ENCODE peak calls at places on chromosomes 7 and 10, in nine cellular contexts. D, E, I, U, N, F, V, C and O are unnamed samples.

GRCh38 chr10:121601458-121601857 is 3.2 kb upstream of the FGFR2 start:
- DNase-seq in D (no peak), E (no peak), I (no peak), U (no peak), N (no peak), F (no peak), V (no peak), C (no peak), O (peak; percentile 83)

GRCh38 chr10:75465110-75465509 is 33.7 kb downstream of the LRMDA start:
- DNase-seq in D (no peak), E (no peak), I (no peak), U (no peak), N (no peak), F (no peak), V (no peak), C (no peak), O (peak; percentile 39)

GRCh38 chr10:31149835-31150512 is 118.3 kb upstream of the ZNF438 start:
- DNase-seq in D (no peak), E (no peak), I (no peak), U (no peak), N (no peak), F (no peak), V (no peak), C (no peak), O (no peak)

GRCh38 chr7:92255308-92255707 is 9.5 kb downstream of the ANKIB1 start:
- DNase-seq in D (no peak), E (no peak), I (no peak), U (no peak), N (peak; percentile 93), F (no peak), V (no peak), C (no peak), O (peak; percentile 21)

GRCh38 chr7:51019231-51019844 is 236.6 kb upstream of the GRB10 start:
- DNase-seq in D (no peak), E (no peak), I (no peak), U (no peak), N (peak; percentile 51), F (no peak), V (no peak), C (no peak), O (no peak)

GRCh38 chr7:149006345-149006725 is 22.0 kb downstream of the PDIA4 start:
- DNase-seq in D (no peak), E (no peak), I (no peak), U (no peak), N (no peak), F (peak; percentile 73), V (no peak), C (no peak), O (no peak)

GRCh38 chr10:62616885-62617635 is 187.5 kb upstream of the ADO start:
- DNase-seq in D (no peak), E (no peak), I (no peak), U (no peak), N (no peak), F (no peak), V (no peak), C (no peak), O (no peak)

GRCh38 chr10:131210181-131210580 is 101.3 kb downstream of the TCERG1L start:
- DNase-seq in D (peak; percentile 32), E (no peak), I (peak; percentile 8), U (no peak), N (no peak), F (peak; percentile 35), V (no peak), C (no peak), O (no peak)

GRCh38 chr7:1064581-1064980 is 20.2 kb downstream of the GPR146 start:
- DNase-seq in D (no peak), E (no peak), I (no peak), U (no peak), N (no peak), F (no peak), V (no peak), C (no peak), O (no peak)

GRCh38 chr7:1060315-1061080 is 16.2 kb downstream of the GPR146 start:
- DNase-seq in D (no peak), E (no peak), I (no peak), U (no peak), N (no peak), F (peak; percentile 75), V (no peak), C (peak; percentile 68), O (peak; percentile 90)

GRCh38 chr7:1063361-1063760 is 19.0 kb downstream of the GPR146 start:
- DNase-seq in D (no peak), E (no peak), I (no peak), U (no peak), N (no peak), F (no peak), V (no peak), C (no peak), O (peak; percentile 85)

GRCh38 chr7:1061180-1061579 is 16.8 kb downstream of the GPR146 start:
- DNase-seq in D (no peak), E (no peak), I (no peak), U (no peak), N (no peak), F (peak; percentile 71), V (no peak), C (no peak), O (no peak)

GRCh38 chr7:1062296-1063294 is 18.2 kb downstream of the GPR146 start:
- DNase-seq in D (no peak), E (peak; percentile 82), I (no peak), U (no peak), N (no peak), F (no peak), V (no peak), C (no peak), O (no peak)
- TF ChIP-seq POLR2A in D (no peak), E (peak; percentile 40), I (no peak), U (no peak), N (no peak), F (no peak), V (no peak), C (no peak), O (no peak)

GRCh38 chr10:92239185-92239599 is 51.7 kb downstream of the CPEB3 start:
- DNase-seq in D (no peak), E (no peak), I (no peak), U (no peak), N (no peak), F (no peak), V (no peak), C (no peak), O (no peak)

GRCh38 chr10:92241158-92241500 is 49.7 kb downstream of the CPEB3 start:
- DNase-seq in D (no peak), E (no peak), I (no peak), U (peak; percentile 24), N (peak; percentile 9), F (no peak), V (peak; percentile 24), C (no peak), O (no peak)

GRCh38 chr10:92239600-92240288 is 51.1 kb downstream of the CPEB3 start:
- DNase-seq in D (peak; percentile 58), E (peak; percentile 41), I (peak; percentile 78), U (peak; percentile 46), N (peak; percentile 30), F (peak; percentile 90), V (no peak), C (peak; percentile 42), O (peak; percentile 24)

GRCh38 chr10:92241501-92241900 is 49.4 kb downstream of the CPEB3 start:
- DNase-seq in D (no peak), E (no peak), I (no peak), U (no peak), N (no peak), F (no peak), V (no peak), C (no peak), O (no peak)

DNA sequence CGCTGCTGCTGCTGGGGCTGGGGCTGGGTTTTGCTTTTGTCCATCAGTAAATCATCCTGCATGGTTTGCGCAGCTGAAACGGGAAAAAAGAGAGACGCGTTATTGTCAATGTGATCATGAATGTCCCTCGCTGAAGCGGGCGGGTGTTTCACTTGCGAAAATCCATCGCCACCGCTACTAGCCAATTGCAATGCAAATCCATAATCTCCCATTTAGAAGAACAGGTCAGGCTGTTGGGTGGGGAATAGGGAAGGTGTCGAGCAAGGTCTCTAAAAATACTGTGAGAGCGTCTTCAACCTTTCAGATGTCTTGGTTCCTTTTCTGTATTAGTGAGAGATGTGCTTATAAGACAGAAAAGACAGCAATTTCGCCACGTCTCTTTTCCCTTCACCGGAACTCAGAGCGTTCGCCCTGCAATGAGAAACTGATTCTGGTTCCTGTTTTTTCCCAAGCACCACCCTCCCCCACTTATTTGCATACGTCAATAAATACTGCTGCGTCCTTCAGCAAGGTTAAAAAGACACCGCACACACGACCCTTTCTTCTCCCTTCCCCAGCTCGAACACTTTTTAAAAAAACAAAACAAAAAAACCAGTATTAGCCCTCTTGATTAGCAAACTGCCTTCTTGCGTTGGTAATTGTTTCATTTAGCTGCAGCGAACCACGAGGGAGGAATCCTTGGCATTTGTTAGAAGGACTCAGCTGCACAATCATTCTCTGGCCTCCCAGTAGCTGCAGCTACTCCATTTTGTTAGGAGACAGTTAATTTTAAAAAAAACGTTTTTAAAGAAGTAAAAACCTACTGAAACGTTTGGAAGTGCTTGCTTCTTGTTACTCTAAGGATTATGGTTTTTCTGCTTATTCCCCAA is 50.4 kb downstream of the CPEB3 start:
- DNase-seq in D (peak; percentile 87), E (peak; percentile 38), I (no peak), U (peak; percentile 78), N (peak; percentile 70), F (peak; percentile 75), V (peak; percentile 75), C (peak; percentile 59), O (peak; percentile 87)
- TF ChIP-seq POLR2A in D (peak; percentile 86), E (no peak), I (peak; percentile 19), U (peak; percentile 95), N (no peak), F (no peak), V (peak; percentile 81), C (no peak), O (no peak)

DNA sequence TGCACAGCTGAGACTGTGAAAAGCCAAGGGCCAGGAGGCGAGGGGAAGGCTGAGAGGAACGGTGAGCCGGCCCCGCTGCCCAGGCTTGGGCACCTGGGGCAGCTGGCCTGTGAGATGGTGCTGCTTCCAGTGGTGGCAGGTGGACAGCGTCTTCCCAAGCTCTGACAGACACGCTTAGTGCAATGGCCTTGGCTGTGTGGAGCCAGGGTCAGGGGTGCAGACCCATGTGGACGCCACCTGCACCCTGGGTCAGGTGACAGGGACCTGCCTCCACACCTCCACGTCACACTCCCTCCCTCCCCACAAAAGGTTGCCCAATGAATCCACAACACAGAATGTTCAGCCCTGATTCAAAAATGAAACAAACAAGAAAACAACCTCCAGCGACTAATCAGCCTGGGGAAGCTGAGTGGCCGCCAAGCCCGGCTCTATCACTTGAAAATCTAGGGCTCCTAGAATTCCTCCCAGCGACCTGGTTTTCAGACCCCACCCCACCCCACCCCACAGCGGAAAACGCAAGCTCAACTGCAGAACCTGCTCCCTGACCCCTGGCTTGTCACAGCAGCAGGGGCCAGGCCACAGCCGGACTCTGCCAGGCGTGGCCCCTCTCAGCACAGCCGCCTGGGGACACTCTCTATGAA is 54.3 kb downstream of the PRKAG2 start:
- DNase-seq in D (no peak), E (no peak), I (no peak), U (no peak), N (no peak), F (peak; percentile 61), V (no peak), C (peak; percentile 26), O (no peak)
- TF ChIP-seq POLR2A in D (no peak), E (no peak), I (no peak), U (no peak), N (no peak), F (no peak), V (no peak), C (no peak), O (no peak)

GRCh38 chr7:1535695-1536094 is 5.2 kb downstream of the MAFK start:
- DNase-seq in D (no peak), E (no peak), I (no peak), U (no peak), N (no peak), F (peak; percentile 71), V (no peak), C (no peak), O (peak; percentile 87)

GRCh38 chr7:1537631-1538412 is 7.3 kb downstream of the MAFK start:
- DNase-seq in D (peak; percentile 83), E (no peak), I (peak; percentile 99), U (peak; percentile 75), N (peak; percentile 97), F (peak; percentile 78), V (no peak), C (peak; percentile 92), O (peak; percentile 97)

GRCh38 chr7:1536105-1536767 is 5.7 kb downstream of the MAFK start:
- DNase-seq in D (no peak), E (no peak), I (no peak), U (no peak), N (no peak), F (peak; percentile 70), V (no peak), C (no peak), O (no peak)

GRCh38 chr7:1538544-1539345 is 8.2 kb downstream of the MAFK start:
- DNase-seq in D (no peak), E (no peak), I (no peak), U (no peak), N (no peak), F (no peak), V (no peak), C (no peak), O (peak; percentile 87)

DNA sequence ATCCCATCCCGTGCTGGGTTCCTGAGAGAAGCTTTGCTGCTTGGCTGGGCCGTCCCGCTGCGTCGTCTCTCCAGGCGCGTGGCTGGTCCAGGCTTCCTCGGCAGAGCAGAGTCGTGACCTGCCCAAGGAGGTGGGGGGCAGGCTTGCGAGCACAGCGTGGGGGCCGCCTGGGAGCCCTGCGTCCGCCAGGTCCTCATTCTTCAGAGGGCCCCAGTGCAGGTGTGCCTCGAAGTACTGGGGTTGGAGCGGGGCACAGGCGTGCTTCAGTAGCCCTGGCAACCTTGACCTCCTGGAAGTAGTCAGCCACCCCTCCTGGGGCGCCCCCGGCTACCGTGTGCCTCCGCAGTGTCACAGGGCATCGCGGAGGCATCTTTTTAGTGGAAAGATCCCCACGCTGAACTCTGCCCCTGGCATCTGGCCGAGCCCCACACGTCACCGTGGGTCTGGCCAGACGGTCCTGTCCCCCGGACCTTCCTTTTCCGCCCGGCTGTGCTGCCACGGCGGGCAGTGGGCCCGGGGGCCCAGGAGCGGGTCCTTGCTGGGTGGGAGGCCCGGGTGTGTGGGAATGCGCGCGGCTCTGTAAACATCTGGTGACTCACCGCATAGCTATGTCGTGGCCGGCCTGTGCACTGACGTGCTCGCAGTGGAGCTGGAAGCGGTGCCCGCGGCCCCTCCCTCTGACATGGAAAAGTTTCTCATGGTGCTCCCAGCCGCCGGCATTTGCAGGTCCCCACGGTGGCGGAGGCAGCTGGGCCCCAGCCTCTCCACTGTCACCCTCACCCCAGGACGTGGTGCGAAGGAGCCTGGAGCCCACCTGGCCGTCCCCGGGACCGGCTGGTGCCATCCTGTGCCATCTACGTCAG is 6.5 kb downstream of the MAFK start:
- DNase-seq in D (peak; percentile 94), E (no peak), I (peak; percentile 98), U (peak; percentile 91), N (peak; percentile 99), F (peak; percentile 86), V (peak; percentile 93), C (peak; percentile 98), O (peak; percentile 94)
- TF ChIP-seq POLR2A in D (no peak), E (no peak), I (peak; percentile 42), U (peak; percentile 33), N (peak; percentile 94), F (no peak), V (peak; percentile 35), C (peak; percentile 30), O (no peak)